ENCODE peak calls at places on chromosome 1, in five cellular contexts. One of them, this sample, is unnamed.

GRCh38 chr1:39255212-39255611 is 50.7 kb downstream of the MACF1 start:
- DNase-seq in mesothelial cell of epicardium: no peak
- DNase-seq in GM13977: no peak
- DNase-seq in GM13976: no peak
- DNase-seq in prostate gland: no peak
- DNase-seq in this sample: no peak

GRCh38 chr1:76268341-76268740 is 193.8 kb downstream of the ST6GALNAC3 start:
- DNase-seq in GM13977: no peak
- DNase-seq in GM13976: no peak
- DNase-seq in prostate gland: no peak
- DNase-seq in mesothelial cell of epicardium: no peak
- DNase-seq in this sample: no peak

GRCh38 chr1:240004086-240004749 is 87.5 kb upstream of the FMN2 start:
- DNase-seq in GM13977: peak; percentile 50
- DNase-seq in prostate gland: no peak
- DNase-seq in mesothelial cell of epicardium: no peak
- DNase-seq in GM13976: peak; percentile 46
- DNase-seq in this sample: no peak

GRCh38 chr1:17281775-17282181 is 26.2 kb upstream of the PADI4 start:
- DNase-seq in prostate gland: no peak
- DNase-seq in mesothelial cell of epicardium: no peak
- DNase-seq in GM13977: no peak
- DNase-seq in GM13976: no peak
- DNase-seq in this sample: no peak

GRCh38 chr1:183025782-183026774 is 2.9 kb downstream of the LAMC1 start:
- DNase-seq in GM13977: peak; percentile 61
- DNase-seq in prostate gland: no peak
- DNase-seq in GM13976: peak; percentile 32
- DNase-seq in mesothelial cell of epicardium: no peak
- DNase-seq in this sample: no peak

GRCh38 chr1:220483700-220484099 is 44.2 kb upstream of the MARK1 start:
- DNase-seq in GM13976: no peak
- DNase-seq in mesothelial cell of epicardium: no peak
- DNase-seq in prostate gland: no peak
- DNase-seq in GM13977: no peak
- DNase-seq in this sample: no peak

GRCh38 chr1:226945106-226945857 is 5.2 kb downstream of the COQ8A start:
- DNase-seq in GM13977: no peak
- DNase-seq in mesothelial cell of epicardium: no peak
- DNase-seq in prostate gland: peak; percentile 22
- DNase-seq in GM13976: no peak
- DNase-seq in this sample: no peak

GRCh38 chr1:1236945-1237873 is 5.2 kb downstream of the B3GALT6 start:
- DNase-seq in GM13977: no peak
- DNase-seq in mesothelial cell of epicardium: no peak
- DNase-seq in GM13976: no peak
- DNase-seq in prostate gland: no peak
- DNase-seq in this sample: no peak

GRCh38 chr1:56627636-56628039 is 17.5 kb upstream of the PRKAA2 start:
- DNase-seq in GM13977: no peak
- DNase-seq in mesothelial cell of epicardium: no peak
- DNase-seq in prostate gland: no peak
- DNase-seq in GM13976: no peak
- DNase-seq in this sample: no peak

GRCh38 chr1:39902121-39902807 is 547 bp upstream of the MYCL start:
- DNase-seq in GM13976: peak; percentile 83
- DNase-seq in GM13977: peak; percentile 86
- DNase-seq in prostate gland: peak; percentile 84
- DNase-seq in mesothelial cell of epicardium: peak; percentile 66
- DNase-seq in this sample: no peak

GRCh38 chr1:216788671-216789070 is 65.4 kb upstream of the ESRRG start:
- DNase-seq in prostate gland: no peak
- DNase-seq in GM13976: no peak
- DNase-seq in GM13977: no peak
- DNase-seq in mesothelial cell of epicardium: no peak
- DNase-seq in this sample: no peak

GRCh38 chr1:224884428-224884827 is 45.0 kb upstream of the DNAH14 start:
- DNase-seq in prostate gland: peak; percentile 60
- DNase-seq in GM13976: no peak
- DNase-seq in mesothelial cell of epicardium: no peak
- DNase-seq in GM13977: no peak
- DNase-seq in this sample: no peak

DNA sequence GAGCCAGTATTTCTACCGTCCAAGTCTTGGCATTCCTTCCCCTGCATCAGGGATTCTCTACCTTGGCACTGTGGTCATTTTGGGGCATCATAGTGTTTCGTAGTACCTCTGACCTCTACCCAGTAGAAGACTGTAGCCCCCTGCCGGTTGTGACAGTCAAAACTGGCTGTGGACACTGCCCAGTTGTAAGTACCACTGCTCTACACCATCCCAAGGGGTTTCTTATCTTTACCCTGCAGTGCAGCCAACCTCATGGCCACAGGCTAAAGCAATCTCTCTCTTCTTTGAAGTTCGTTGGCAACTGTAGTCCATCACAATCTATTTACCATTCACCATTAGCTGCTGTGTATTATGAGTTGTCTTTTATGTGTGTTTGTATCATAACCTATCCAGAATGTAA is 29.3 kb upstream of the ERO1B start:
- DNase-seq in mesothelial cell of epicardium: no peak
- DNase-seq in prostate gland: no peak
- DNase-seq in GM13977: no peak
- DNase-seq in GM13976: no peak
- DNase-seq in this sample: no peak
- TF ChIP-seq CTCF in mesothelial cell of epicardium: no peak
- TF ChIP-seq CTCF in prostate gland: no peak
- TF ChIP-seq CTCF in GM13977: peak; percentile 2
- TF ChIP-seq CTCF in GM13976: no peak
- TF ChIP-seq CTCF in this sample: no peak

GRCh38 chr1:47333578-47333921 is at the start of gene CMPK1:
- DNase-seq in GM13977: peak; percentile 90
- DNase-seq in prostate gland: peak; percentile 79
- DNase-seq in GM13976: peak; percentile 89
- DNase-seq in mesothelial cell of epicardium: peak; percentile 70
- DNase-seq in this sample: peak; percentile 92
- TF ChIP-seq CTCF in GM13977: peak; percentile 26
- TF ChIP-seq CTCF in prostate gland: no peak
- TF ChIP-seq CTCF in GM13976: no peak
- TF ChIP-seq CTCF in mesothelial cell of epicardium: no peak
- TF ChIP-seq CTCF in this sample: peak; percentile 30

GRCh38 chr1:3404301-3404700 is 50.2 kb upstream of the ARHGEF16 start:
- DNase-seq in GM13976: no peak
- DNase-seq in mesothelial cell of epicardium: no peak
- DNase-seq in prostate gland: no peak
- DNase-seq in GM13977: no peak
- DNase-seq in this sample: no peak

GRCh38 chr1:3402258-3403010 is 52.0 kb upstream of the ARHGEF16 start:
- DNase-seq in GM13977: no peak
- DNase-seq in prostate gland: no peak
- DNase-seq in GM13976: no peak
- DNase-seq in mesothelial cell of epicardium: no peak
- DNase-seq in this sample: no peak

GRCh38 chr1:3403011-3403345 is 51.5 kb upstream of the ARHGEF16 start:
- DNase-seq in mesothelial cell of epicardium: no peak
- DNase-seq in GM13976: no peak
- DNase-seq in prostate gland: no peak
- DNase-seq in GM13977: no peak
- DNase-seq in this sample: no peak

GRCh38 chr1:3404801-3405200 is 49.7 kb upstream of the ARHGEF16 start:
- DNase-seq in GM13976: no peak
- DNase-seq in mesothelial cell of epicardium: no peak
- DNase-seq in prostate gland: no peak
- DNase-seq in GM13977: no peak
- DNase-seq in this sample: no peak

GRCh38 chr1:3403388-3404179 is 50.9 kb upstream of the ARHGEF16 start:
- DNase-seq in GM13976: no peak
- DNase-seq in mesothelial cell of epicardium: no peak
- DNase-seq in prostate gland: no peak
- DNase-seq in GM13977: no peak
- DNase-seq in this sample: no peak
- TF ChIP-seq CTCF in GM13976: no peak
- TF ChIP-seq CTCF in mesothelial cell of epicardium: peak; percentile 42
- TF ChIP-seq CTCF in prostate gland: no peak
- TF ChIP-seq CTCF in GM13977: no peak
- TF ChIP-seq CTCF in this sample: peak; percentile 40

GRCh38 chr1:98051065-98051675 is 130.3 kb upstream of the DPYD start:
- DNase-seq in GM13977: peak; percentile 69
- DNase-seq in GM13976: peak; percentile 61
- DNase-seq in prostate gland: peak; percentile 47
- DNase-seq in mesothelial cell of epicardium: no peak
- DNase-seq in this sample: peak; percentile 87

GRCh38 chr1:98045211-98046030 is 124.6 kb upstream of the DPYD start:
- DNase-seq in prostate gland: no peak
- DNase-seq in GM13976: no peak
- DNase-seq in GM13977: no peak
- DNase-seq in mesothelial cell of epicardium: no peak
- DNase-seq in this sample: peak; percentile 84

GRCh38 chr1:98049370-98050115 is 128.7 kb upstream of the DPYD start:
- DNase-seq in prostate gland: no peak
- DNase-seq in GM13976: no peak
- DNase-seq in GM13977: no peak
- DNase-seq in mesothelial cell of epicardium: no peak
- DNase-seq in this sample: no peak

GRCh38 chr1:98046031-98046641 is 125.3 kb upstream of the DPYD start:
- DNase-seq in mesothelial cell of epicardium: no peak
- DNase-seq in GM13976: no peak
- DNase-seq in prostate gland: no peak
- DNase-seq in GM13977: no peak
- DNase-seq in this sample: peak; percentile 86

DNA sequence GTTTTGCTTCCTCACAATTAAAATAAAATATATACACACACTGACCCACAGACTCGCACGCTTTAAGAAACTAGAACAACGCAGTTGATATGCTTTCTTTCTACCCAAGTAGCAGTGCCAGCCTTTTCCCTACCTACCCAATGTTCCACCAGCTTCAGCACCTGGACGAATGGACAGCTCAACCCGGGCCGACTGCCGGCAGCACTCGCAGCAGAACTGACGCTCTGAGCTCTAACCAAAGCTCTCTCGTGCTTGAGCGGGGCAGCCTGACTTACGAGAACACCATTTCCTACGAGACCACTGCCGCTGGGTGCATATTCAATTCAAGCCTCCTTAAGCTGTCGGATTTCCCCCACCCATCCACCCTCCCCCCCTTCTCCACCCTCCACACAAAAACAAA is 127.4 kb upstream of the DPYD start:
- DNase-seq in GM13976: peak; percentile 62
- DNase-seq in prostate gland: peak; percentile 60
- DNase-seq in GM13977: peak; percentile 62
- DNase-seq in mesothelial cell of epicardium: peak; percentile 63
- DNase-seq in this sample: peak; percentile 95
- TF ChIP-seq CTCF in GM13976: no peak
- TF ChIP-seq CTCF in prostate gland: no peak
- TF ChIP-seq CTCF in GM13977: no peak
- TF ChIP-seq CTCF in mesothelial cell of epicardium: no peak
- TF ChIP-seq CTCF in this sample: peak; percentile 22

This sample was measured in osteocyte.